ENCODE peak calls at places on chromosomes 3 and 15, in ten cellular contexts. B is left ventricle myocardium inferior, F is thyroid gland, N is GM23338, Z is pancreas, P is breast epithelium, W is fibroblast of pulmonary artery, R is psoas muscle, I is HFF-Myc, V is suprapubic skin. C is an unnamed sample.

GRCh38 chr3:137360531-137361201 is 402.9 kb downstream of the IL20RB start:
- DNase-seq in B (no peak), F (no peak), N (no peak), Z (no peak), P (no peak), W (no peak), R (no peak), I (no peak), V (no peak), C (no peak)

GRCh38 chr3:102156426-102156825 is 278.4 kb upstream of the ZPLD1 start:
- DNase-seq in B (no peak), F (peak; percentile 37), N (no peak), Z (no peak), P (no peak), W (peak; percentile 95), R (no peak), I (peak; percentile 57), V (no peak), C (no peak)

GRCh38 chr3:183515968-183516851 is 39.3 kb downstream of the KLHL6 start:
- DNase-seq in B (no peak), F (no peak), N (peak; percentile 71), Z (no peak), P (no peak), W (no peak), R (no peak), I (no peak), V (no peak), C (no peak)

GRCh38 chr3:64214002-64214696 is 11.1 kb downstream of the PRICKLE2 start:
- DNase-seq in B (peak; percentile 84), F (peak; percentile 71), N (no peak), Z (no peak), P (peak; percentile 78), W (peak; percentile 95), R (peak; percentile 77), I (peak; percentile 76), V (no peak), C (no peak)

GRCh38 chr3:137610723-137611122 is 153.4 kb upstream of the SOX14 start:
- DNase-seq in B (no peak), F (no peak), N (no peak), Z (no peak), P (no peak), W (no peak), R (no peak), I (no peak), V (no peak), C (no peak)

GRCh38 chr3:44914936-44915335 is 40.5 kb downstream of the TGM4 start:
- DNase-seq in B (no peak), F (peak; percentile 47), N (peak; percentile 60), Z (no peak), P (no peak), W (peak; percentile 16), R (no peak), I (no peak), V (no peak), C (no peak)

GRCh38 chr15:61063875-61064320 is 165.2 kb downstream of the RORA start:
- DNase-seq in B (no peak), F (no peak), N (no peak), Z (no peak), P (peak; percentile 45), W (no peak), R (no peak), I (no peak), V (no peak), C (no peak)

GRCh38 chr3:120284702-120285507 is at the start of gene GPR156:
- DNase-seq in B (no peak), F (peak; percentile 8), N (peak; percentile 64), Z (peak; percentile 58), P (no peak), W (peak; percentile 20), R (no peak), I (no peak), V (no peak), C (no peak)

GRCh38 chr3:185424435-185424834 is 61.5 kb downstream of the MAP3K13 start:
- DNase-seq in B (no peak), F (no peak), N (no peak), Z (no peak), P (no peak), W (no peak), R (no peak), I (no peak), V (no peak), C (no peak)

GRCh38 chr3:191254098-191254873 is 55.2 kb downstream of the OSTN start:
- DNase-seq in B (no peak), F (no peak), N (no peak), Z (no peak), P (no peak), W (peak; percentile 52), R (no peak), I (no peak), V (no peak), C (no peak)

GRCh38 chr3:25910997-25911396 is 121.1 kb downstream of the OXSM start:
- DNase-seq in B (no peak), F (peak; percentile 41), N (peak; percentile 89), Z (no peak), P (no peak), W (peak; percentile 12), R (no peak), I (no peak), V (no peak), C (no peak)

GRCh38 chr3:65438096-65438495 is 600.6 kb downstream of the MAGI1 start:
- DNase-seq in B (no peak), F (no peak), N (no peak), Z (no peak), P (no peak), W (no peak), R (no peak), I (no peak), V (no peak), C (no peak)

GRCh38 chr3:65438612-65439011 is 600.1 kb downstream of the MAGI1 start:
- DNase-seq in B (no peak), F (no peak), N (no peak), Z (no peak), P (no peak), W (no peak), R (no peak), I (no peak), V (no peak), C (no peak)

GRCh38 chr3:65436580-65436979 is 602.1 kb downstream of the MAGI1 start:
- DNase-seq in B (no peak), F (peak; percentile 15), N (peak; percentile 48), Z (no peak), P (no peak), W (peak; percentile 20), R (no peak), I (no peak), V (no peak), C (no peak)

GRCh38 chr3:65443739-65444447 is 594.8 kb downstream of the MAGI1 start:
- DNase-seq in B (no peak), F (no peak), N (no peak), Z (no peak), P (no peak), W (no peak), R (no peak), I (peak; percentile 2), V (no peak), C (no peak)

GRCh38 chr3:65439641-65440040 is 599.1 kb downstream of the MAGI1 start:
- DNase-seq in B (peak; percentile 35), F (peak; percentile 59), N (peak; percentile 85), Z (no peak), P (no peak), W (peak; percentile 71), R (peak; percentile 63), I (peak; percentile 46), V (no peak), C (no peak)
- TF ChIP-seq CTCF in B (peak; percentile 77), F (peak; percentile 56), N (peak; percentile 85), Z (peak; percentile 27), P (peak; percentile 35), W (peak; percentile 63), R (peak; percentile 68), I (peak; percentile 67), V (peak; percentile 32), C (peak; percentile 74)

GRCh38 chr3:11662392-11662990 is 18.8 kb upstream of the VGLL4 start:
- DNase-seq in B (no peak), F (no peak), N (peak; percentile 62), Z (no peak), P (no peak), W (peak; percentile 38), R (no peak), I (peak; percentile 39), V (no peak), C (no peak)
- TF ChIP-seq CTCF in B (peak; percentile 35), F (no peak), N (peak; percentile 52), Z (peak; percentile 9), P (no peak), W (peak; percentile 53), R (no peak), I (peak; percentile 57), V (peak; percentile 14), C (peak; percentile 48)

DNA sequence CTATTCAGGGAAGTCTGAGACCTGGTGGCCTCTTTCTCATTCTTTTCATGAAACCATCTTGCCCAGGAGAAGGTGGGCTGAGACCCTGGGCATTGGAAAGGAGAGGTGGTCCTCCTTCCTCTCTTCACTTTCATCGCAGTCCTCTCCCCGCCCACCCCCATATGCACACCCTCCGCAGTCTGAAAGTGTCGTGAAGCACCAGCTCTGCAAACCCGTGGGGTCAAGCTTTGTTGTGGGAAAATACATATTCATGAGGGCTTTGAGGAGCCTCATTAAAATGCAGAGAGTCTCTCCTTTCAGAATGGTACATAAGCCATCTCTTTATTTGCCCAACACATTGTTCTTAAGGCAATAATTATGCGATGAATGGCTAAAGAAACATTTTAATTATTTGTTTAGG is 109.4 kb downstream of the APBA2 start:
- DNase-seq in B (no peak), F (no peak), N (peak; percentile 37), Z (no peak), P (no peak), W (no peak), R (no peak), I (no peak), V (no peak), C (no peak)
- TF ChIP-seq CTCF in B (no peak), F (no peak), N (no peak), Z (no peak), P (no peak), W (no peak), R (no peak), I (no peak), V (no peak), C (no peak)

GRCh38 chr15:57767526-57767925 is 61.0 kb downstream of the POLR2M start:
- DNase-seq in B (no peak), F (no peak), N (no peak), Z (no peak), P (no peak), W (no peak), R (no peak), I (no peak), V (no peak), C (no peak)

GRCh38 chr15:57761562-57761961 is 55.0 kb downstream of the POLR2M start:
- DNase-seq in B (no peak), F (no peak), N (no peak), Z (no peak), P (no peak), W (no peak), R (no peak), I (no peak), V (no peak), C (no peak)

GRCh38 chr15:57758556-57758955 is 52.0 kb downstream of the POLR2M start:
- DNase-seq in B (no peak), F (no peak), N (no peak), Z (no peak), P (no peak), W (no peak), R (no peak), I (no peak), V (no peak), C (no peak)

DNA sequence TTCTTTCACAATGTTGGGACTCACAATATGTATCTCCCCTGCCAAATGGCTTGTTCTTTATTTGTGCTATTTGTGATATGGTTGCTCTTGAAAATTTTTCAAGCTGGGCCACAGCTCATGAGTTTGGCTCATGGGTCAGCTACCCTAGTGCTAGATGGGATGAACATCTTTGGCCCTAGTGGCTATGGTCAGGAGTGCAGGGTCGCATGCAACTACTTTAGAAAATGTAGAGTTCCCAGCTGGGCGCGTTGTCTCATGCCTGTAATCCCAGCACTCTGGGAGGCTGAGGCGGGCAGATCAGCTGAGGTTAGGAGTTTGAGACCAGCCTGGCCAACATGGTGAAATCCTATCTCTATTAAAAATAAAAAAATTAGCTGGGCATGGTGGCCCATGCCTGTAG is 55.8 kb downstream of the POLR2M start:
- DNase-seq in B (no peak), F (no peak), N (peak; percentile 56), Z (no peak), P (no peak), W (no peak), R (no peak), I (no peak), V (no peak), C (no peak)
- TF ChIP-seq CTCF in B (no peak), F (no peak), N (peak; percentile 12), Z (no peak), P (no peak), W (peak; percentile 15), R (no peak), I (peak; percentile 5), V (no peak), C (no peak)

C was measured in osteocyte.